ENCODE peak calls at places on chromosome 1, in five cellular contexts. H is suprapubic skin, G is spleen, E is stomach, M is GM12891. W is an unnamed sample.

GRCh38 chr1:13992489-13993285 is 292.7 kb downstream of the PRDM2 start:
- DNase-seq in H (no peak), G (no peak), E (no peak), M (no peak), W (no peak)

GRCh38 chr1:24149854-24150227 is 6.9 kb upstream of the IL22RA1 start:
- DNase-seq in H (no peak), G (no peak), E (peak), M (no peak), W (no peak)

GRCh38 chr1:23393706-23394105 is 24.1 kb upstream of the ZNF436 start:
- DNase-seq in H (peak), G (peak), E (no peak), M (no peak), W (no peak)

GRCh38 chr1:63845346-63845745 is 71.5 kb downstream of the ROR1 start:
- DNase-seq in H (no peak), G (no peak), E (no peak), M (no peak), W (peak)

GRCh38 chr1:90502194-90502593 is 214.9 kb downstream of the BARHL2 start:
- DNase-seq in H (no peak), G (no peak), E (no peak), M (no peak), W (no peak)

GRCh38 chr1:174953657-174954435 is 45.9 kb upstream of the CACYBP start:
- DNase-seq in H (no peak), G (no peak), E (no peak), M (no peak), W (no peak)

GRCh38 chr1:48882020-48882419 is 105.3 kb upstream of the BEND5 start:
- DNase-seq in H (no peak), G (no peak), E (no peak), M (no peak), W (no peak)

GRCh38 chr1:150575518-150576366 is 3.7 kb downstream of the MCL1 start:
- DNase-seq in H (no peak), G (no peak), E (no peak), M (no peak), W (no peak)

GRCh38 chr1:151494741-151495281 is 16.4 kb upstream of the CGN start:
- DNase-seq in H (no peak), G (no peak), E (no peak), M (no peak), W (no peak)

GRCh38 chr1:196701144-196701543 is 49.3 kb downstream of the CFH start:
- DNase-seq in H (no peak), G (no peak), E (no peak), M (no peak), W (no peak)

GRCh38 chr1:239527046-239527693 is 140.8 kb downstream of the CHRM3 start:
- DNase-seq in H (no peak), G (no peak), E (no peak), M (no peak), W (no peak)

GRCh38 chr1:116855220-116855619 is 54.5 kb upstream of the PTGFRN start:
- DNase-seq in H (no peak), G (no peak), E (peak), M (no peak), W (no peak)

GRCh38 chr1:245558069-245558468 is 403.3 kb downstream of the KIF26B start:
- DNase-seq in H (no peak), G (no peak), E (no peak), M (no peak), W (no peak)

GRCh38 chr1:231171623-231172197 is 9.9 kb downstream of the TRIM67 start:
- DNase-seq in H (no peak), G (no peak), E (no peak), M (no peak), W (no peak)

GRCh38 chr1:93056214-93056613 is 22.9 kb upstream of the MTF2 start:
- DNase-seq in H (no peak), G (no peak), E (no peak), M (no peak), W (no peak)

GRCh38 chr1:235843458-235843857 is 23.2 kb downstream of the LYST start:
- DNase-seq in H (no peak), G (no peak), E (no peak), M (no peak), W (no peak)

GRCh38 chr1:109306832-109307362 is at the start of gene MYBPHL:
- DNase-seq in H (no peak), G (no peak), E (no peak), M (no peak), W (no peak)

GRCh38 chr1:169113613-169114119 is 7.2 kb downstream of the ATP1B1 start:
- DNase-seq in H (no peak), G (no peak), E (no peak), M (no peak), W (no peak)

GRCh38 chr1:69693921-69694320 is 126.2 kb downstream of the LRRC7 start:
- DNase-seq in H (no peak), G (no peak), E (no peak), M (no peak), W (no peak)

GRCh38 chr1:178534137-178534868 is 21.4 kb downstream of the TEX35 start:
- DNase-seq in H (peak), G (peak), E (no peak), M (no peak), W (no peak)

GRCh38 chr1:183877321-183877720 is 72.4 kb downstream of the RGL1 start:
- DNase-seq in H (no peak), G (no peak), E (peak), M (no peak), W (no peak)
- TF ChIP-seq POLR2AphosphoS5 in H (no peak), G (peak), E (no peak), M (no peak), W (peak)

DNA sequence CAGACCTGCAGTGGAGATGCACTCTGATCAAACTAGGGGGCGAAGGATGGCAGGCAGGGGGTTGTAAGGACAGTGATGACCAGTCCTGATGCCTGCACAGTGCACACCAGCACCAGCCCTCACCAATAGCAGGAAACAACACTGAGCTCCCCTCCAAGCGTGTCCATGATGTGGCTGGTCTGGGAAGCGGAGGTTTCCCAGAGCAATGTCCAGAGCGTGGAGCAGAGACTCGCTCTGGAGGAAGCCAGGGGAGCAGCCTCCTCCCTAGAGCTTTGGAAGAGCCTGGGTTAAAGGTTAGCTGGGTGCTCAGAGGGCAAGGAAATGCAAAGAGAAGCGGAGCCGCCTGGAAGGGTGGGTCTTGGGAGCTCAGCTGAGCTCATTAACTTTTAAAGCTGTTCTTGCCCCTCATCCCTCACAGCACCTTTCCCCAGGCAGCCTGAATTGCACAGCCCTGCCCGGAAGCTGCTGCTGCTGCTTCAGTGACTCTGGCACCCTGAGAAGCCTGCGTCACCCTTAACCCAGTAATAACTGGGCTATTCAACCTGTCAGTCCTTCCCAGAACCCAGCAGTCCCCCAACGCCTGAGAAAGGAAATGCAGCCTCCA is 162.2 kb upstream of the RAB4A start:
- DNase-seq in H (peak), G (no peak), E (peak), M (no peak), W (no peak)
- TF ChIP-seq POLR2AphosphoS5 in H (no peak), G (no peak), E (no peak), M (no peak), W (no peak)

DNA sequence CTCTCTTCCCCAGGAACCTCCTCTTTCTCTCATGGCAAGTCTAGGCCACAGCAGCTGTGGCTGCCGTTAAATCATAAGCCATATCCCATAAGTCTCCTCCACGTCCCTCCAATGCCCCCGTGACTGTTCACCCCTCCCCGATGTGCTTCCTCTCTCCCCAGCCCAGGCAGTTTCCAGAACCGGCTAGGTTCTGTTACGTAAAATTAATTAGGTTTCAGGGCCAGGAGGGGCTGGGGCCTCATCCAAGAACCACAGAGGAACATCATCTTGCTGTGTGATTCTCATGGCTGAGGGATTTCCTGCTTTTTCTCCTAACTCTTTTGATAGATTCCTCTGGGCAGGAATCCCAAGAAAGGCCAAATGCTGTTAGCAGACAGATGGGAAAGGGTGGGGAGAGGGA is 141.8 kb upstream of the AJAP1 start:
- DNase-seq in H (no peak), G (no peak), E (no peak), M (no peak), W (no peak)
- TF ChIP-seq POLR2AphosphoS5 in H (no peak), G (no peak), E (no peak), M (no peak), W (peak)

DNA sequence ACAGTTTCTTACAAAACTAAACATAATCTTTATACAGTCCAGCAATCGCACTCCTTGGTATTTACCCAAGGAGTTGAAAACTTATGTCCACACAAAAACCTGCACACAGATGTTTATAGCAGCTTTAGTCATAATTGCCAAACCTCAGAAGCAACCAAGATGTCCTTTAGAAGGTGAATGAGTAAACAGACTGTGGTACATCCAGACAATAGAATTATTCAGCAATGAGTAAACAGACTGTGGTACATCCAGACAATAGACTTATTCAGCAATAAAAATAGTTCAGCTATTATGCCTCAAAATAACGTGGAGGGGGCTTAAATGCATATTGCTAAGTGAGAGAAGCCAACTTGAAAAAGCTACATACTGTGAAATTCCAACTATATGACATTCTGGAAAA is 87.0 kb upstream of the GALNT2 start:
- DNase-seq in H (no peak), G (no peak), E (no peak), M (no peak), W (no peak)
- TF ChIP-seq POLR2AphosphoS5 in H (no peak), G (no peak), E (no peak), M (no peak), W (no peak)

GRCh38 chr1:173353346-173353745 is 123.8 kb upstream of the PRDX6 start:
- DNase-seq in H (no peak), G (no peak), E (no peak), M (no peak), W (no peak)

GRCh38 chr1:173356211-173356762 is 120.8 kb upstream of the PRDX6 start:
- DNase-seq in H (no peak), G (no peak), E (no peak), M (no peak), W (no peak)

GRCh38 chr1:173360478-173361063 is 116.6 kb upstream of the PRDX6 start:
- DNase-seq in H (no peak), G (no peak), E (no peak), M (no peak), W (peak)

GRCh38 chr1:173354937-173355280 is 122.2 kb upstream of the PRDX6 start:
- DNase-seq in H (no peak), G (no peak), E (no peak), M (no peak), W (peak)

DNA sequence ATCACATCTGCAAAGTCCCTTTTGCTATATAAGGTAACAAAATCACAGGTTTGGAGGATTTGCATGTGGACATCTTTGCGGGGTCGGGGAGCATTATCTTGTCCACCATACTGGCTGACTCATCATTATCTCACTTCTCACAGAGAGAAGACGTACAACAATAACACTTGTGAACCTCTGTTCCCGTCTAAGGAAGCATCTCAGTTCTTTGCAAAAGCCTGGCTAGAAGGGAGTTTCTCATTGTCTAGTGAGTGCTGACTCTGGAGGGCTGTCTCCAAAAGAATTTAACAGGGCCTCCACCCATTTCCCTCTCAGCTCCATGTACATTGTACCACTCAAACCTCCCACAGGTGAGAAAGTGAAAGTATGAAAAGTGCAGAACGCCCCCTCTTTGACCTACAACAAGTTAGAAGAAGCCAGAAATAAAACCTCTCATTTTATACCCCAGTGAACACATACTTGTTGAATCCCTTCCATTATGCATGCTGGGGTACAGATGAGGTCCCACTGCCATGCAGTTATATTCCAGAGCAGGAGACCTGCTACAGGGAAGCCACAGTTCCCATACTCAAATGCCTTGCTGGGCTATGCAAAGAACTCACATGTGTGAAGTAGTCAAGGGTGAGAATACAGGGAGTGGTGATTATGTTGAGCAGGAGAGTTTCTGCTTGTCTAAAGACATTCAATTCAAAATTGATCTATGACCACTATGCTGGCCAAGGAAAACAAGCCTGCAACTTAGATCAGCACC is 121.7 kb upstream of the PRDX6 start:
- DNase-seq in H (no peak), G (no peak), E (no peak), M (no peak), W (peak)
- TF ChIP-seq POLR2AphosphoS5 in H (no peak), G (no peak), E (no peak), M (peak), W (no peak)

DNA sequence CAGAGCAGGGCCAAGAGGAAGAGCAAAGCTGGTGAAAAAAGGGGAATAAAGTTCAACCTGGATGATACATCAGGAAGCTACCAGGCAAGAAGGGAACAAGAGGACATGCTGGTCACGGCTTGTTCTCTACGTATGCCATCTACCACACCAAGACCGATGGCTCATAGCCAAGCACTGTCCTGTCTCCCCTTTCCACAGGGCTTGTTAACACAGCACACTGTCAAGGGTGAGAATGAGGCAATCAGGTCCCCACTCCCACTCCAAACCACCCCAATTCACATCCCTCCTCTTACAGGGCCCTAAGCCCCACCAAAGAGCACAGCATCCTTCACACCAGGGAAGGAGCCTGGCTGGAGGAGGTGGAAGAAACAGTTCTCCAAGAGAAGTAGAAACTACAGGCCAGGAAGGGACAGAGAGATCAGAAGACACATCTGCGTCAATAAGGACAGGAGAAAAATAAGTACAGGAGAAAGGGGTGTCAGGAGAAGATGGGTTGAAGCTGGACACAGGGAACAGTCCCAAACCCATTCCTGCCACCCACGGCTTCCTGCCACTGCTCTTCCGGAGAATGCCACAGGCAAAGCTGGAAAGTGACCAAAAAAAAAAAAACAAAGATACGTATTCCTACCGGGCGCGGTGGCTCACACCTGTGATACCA is 923 bp upstream of the SHC1 start:
- DNase-seq in H (no peak), G (peak), E (peak), M (no peak), W (no peak)
- TF ChIP-seq POLR2AphosphoS5 in H (no peak), G (no peak), E (no peak), M (no peak), W (no peak)

DNA sequence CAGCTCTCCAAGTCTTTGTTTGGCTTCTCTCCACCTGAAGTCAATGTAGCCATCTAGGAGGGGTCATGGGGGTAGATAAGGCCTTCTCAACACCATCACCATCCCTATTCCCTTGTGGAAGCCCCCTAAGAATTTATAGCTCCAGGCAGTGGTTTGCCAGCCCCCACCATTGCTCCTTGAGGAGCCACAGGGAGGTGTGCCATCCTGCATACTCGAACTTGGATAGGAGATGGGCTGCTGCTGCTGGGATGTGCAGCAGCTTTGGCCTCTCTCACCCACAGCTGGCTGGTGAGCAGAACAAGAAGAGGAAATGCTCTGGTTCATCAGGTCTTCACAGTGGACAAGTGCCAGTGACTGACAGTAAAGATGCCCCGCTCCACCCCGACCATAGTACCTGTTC is 4.8 kb downstream of the NAXE start:
- DNase-seq in H (no peak), G (no peak), E (no peak), M (no peak), W (no peak)
- TF ChIP-seq POLR2AphosphoS5 in H (no peak), G (no peak), E (no peak), M (no peak), W (no peak)

GRCh38 chr1:241592273-241592958 is 47.8 kb downstream of the CHML start:
- DNase-seq in H (no peak), G (no peak), E (no peak), M (no peak), W (no peak)

GRCh38 chr1:241590734-241591133 is 49.4 kb downstream of the CHML start:
- DNase-seq in H (no peak), G (no peak), E (no peak), M (no peak), W (no peak)

GRCh38 chr1:241591736-241592135 is 48.4 kb downstream of the CHML start:
- DNase-seq in H (no peak), G (no peak), E (no peak), M (no peak), W (no peak)

GRCh38 chr1:241589524-241589923 is 50.6 kb downstream of the CHML start:
- DNase-seq in H (no peak), G (no peak), E (no peak), M (no peak), W (no peak)

GRCh38 chr1:241591317-241591716 is 48.9 kb downstream of the CHML start:
- DNase-seq in H (no peak), G (no peak), E (no peak), M (no peak), W (no peak)
- TF ChIP-seq POLR2AphosphoS5 in H (no peak), G (no peak), E (no peak), M (no peak), W (no peak)

W was measured in esophagus muscularis mucosa.